ENCODE peak calls at places on chromosomes 12 and 14, in four cellular contexts. One of them, this sample, is unnamed. For H3K9me3, the result is how much of the 10 kb centered on the place peaks cover.

GRCh38 chr14:90820958-90821357 is 4.7 kb upstream of the TTC7B start:
- DNase-seq in neural progenitor cell: no peak
- DNase-seq in PC-3: peak
- DNase-seq in mesenchymal stem cell: no peak
- DNase-seq in this sample: peak

GRCh38 chr14:47227051-47227600 is 448.3 kb downstream of the MDGA2 start:
- DNase-seq in neural progenitor cell: no peak
- DNase-seq in PC-3: no peak
- DNase-seq in mesenchymal stem cell: peak
- DNase-seq in this sample: peak

GRCh38 chr12:89856431-89856830 is 147.8 kb upstream of the ATP2B1 start:
- DNase-seq in neural progenitor cell: no peak
- DNase-seq in PC-3: peak
- DNase-seq in mesenchymal stem cell: peak
- DNase-seq in this sample: peak

GRCh38 chr12:11830298-11830937 is 180.9 kb downstream of the ETV6 start:
- DNase-seq in neural progenitor cell: no peak
- DNase-seq in PC-3: no peak
- DNase-seq in mesenchymal stem cell: no peak
- DNase-seq in this sample: no peak

GRCh38 chr12:52439845-52440244 is 5.7 kb upstream of the KRT75 start:
- DNase-seq in neural progenitor cell: no peak
- DNase-seq in PC-3: peak
- DNase-seq in mesenchymal stem cell: no peak
- DNase-seq in this sample: no peak

GRCh38 chr14:89283327-89284060 is 133.5 kb downstream of the FOXN3 start:
- DNase-seq in neural progenitor cell: no peak
- DNase-seq in PC-3: no peak
- DNase-seq in mesenchymal stem cell: no peak
- DNase-seq in this sample: no peak

GRCh38 chr12:68037616-68038255 is 48.5 kb downstream of the IFNG-AS1 start:
- DNase-seq in neural progenitor cell: no peak
- DNase-seq in PC-3: no peak
- DNase-seq in mesenchymal stem cell: no peak
- DNase-seq in this sample: no peak

GRCh38 chr12:113061061-113061694 is 4.6 kb downstream of the DTX1 start:
- DNase-seq in neural progenitor cell: no peak
- DNase-seq in PC-3: no peak
- DNase-seq in mesenchymal stem cell: no peak
- DNase-seq in this sample: no peak

GRCh38 chr14:100281286-100282082 is 24.8 kb downstream of the SLC25A29 start:
- DNase-seq in neural progenitor cell: no peak
- DNase-seq in PC-3: no peak
- DNase-seq in mesenchymal stem cell: no peak
- DNase-seq in this sample: no peak

GRCh38 chr14:44912041-44912869 is 49.5 kb downstream of the KLHL28 start:
- DNase-seq in neural progenitor cell: no peak
- DNase-seq in PC-3: no peak
- DNase-seq in mesenchymal stem cell: no peak
- DNase-seq in this sample: no peak

GRCh38 chr14:64265222-64265621 is 28.9 kb downstream of the ESR2 start:
- DNase-seq in neural progenitor cell: no peak
- DNase-seq in PC-3: no peak
- DNase-seq in mesenchymal stem cell: no peak
- DNase-seq in this sample: no peak

GRCh38 chr12:78683626-78684025 is 180.9 kb upstream of the SYT1 start:
- DNase-seq in neural progenitor cell: no peak
- DNase-seq in PC-3: no peak
- DNase-seq in mesenchymal stem cell: no peak
- DNase-seq in this sample: no peak

GRCh38 chr12:111578971-111579340 is 20.2 kb downstream of the ATXN2 start:
- DNase-seq in neural progenitor cell: no peak
- DNase-seq in PC-3: no peak
- DNase-seq in mesenchymal stem cell: peak
- DNase-seq in this sample: no peak

GRCh38 chr12:90020006-90020405 is 311.4 kb upstream of the ATP2B1 start:
- DNase-seq in neural progenitor cell: no peak
- DNase-seq in PC-3: no peak
- DNase-seq in mesenchymal stem cell: no peak
- DNase-seq in this sample: peak

GRCh38 chr14:43872752-43873655 is 634.1 kb downstream of the FSCB start:
- DNase-seq in neural progenitor cell: peak
- DNase-seq in PC-3: no peak
- DNase-seq in mesenchymal stem cell: no peak
- DNase-seq in this sample: no peak

GRCh38 chr14:67941456-67942018 is 122.0 kb downstream of the RAD51B start:
- DNase-seq in neural progenitor cell: peak
- DNase-seq in PC-3: peak
- DNase-seq in mesenchymal stem cell: peak
- DNase-seq in this sample: peak

GRCh38 chr14:45091696-45092095 is 7.8 kb downstream of the PRPF39 start:
- DNase-seq in neural progenitor cell: no peak
- DNase-seq in PC-3: peak
- DNase-seq in mesenchymal stem cell: no peak
- DNase-seq in this sample: peak

GRCh38 chr12:121537814-121538698 is 42.8 kb downstream of the KDM2B start:
- DNase-seq in neural progenitor cell: peak
- DNase-seq in PC-3: peak
- DNase-seq in mesenchymal stem cell: peak
- DNase-seq in this sample: no peak

GRCh38 chr12:11836282-11836963 is 186.9 kb downstream of the ETV6 start:
- DNase-seq in neural progenitor cell: no peak
- DNase-seq in PC-3: no peak
- DNase-seq in mesenchymal stem cell: peak
- DNase-seq in this sample: no peak

GRCh38 chr12:42144424-42145196 is at the start of gene GXYLT1:
- DNase-seq in neural progenitor cell: peak
- DNase-seq in PC-3: peak
- DNase-seq in mesenchymal stem cell: peak
- DNase-seq in this sample: peak

GRCh38 chr12:89084751-89085150 is 267.6 kb downstream of the DUSP6 start:
- DNase-seq in neural progenitor cell: no peak
- DNase-seq in PC-3: no peak
- DNase-seq in mesenchymal stem cell: peak
- DNase-seq in this sample: peak

GRCh38 chr12:115404761-115405470 is 720.9 kb upstream of the TBX3 start:
- DNase-seq in neural progenitor cell: no peak
- DNase-seq in PC-3: peak
- DNase-seq in mesenchymal stem cell: peak
- DNase-seq in this sample: peak

GRCh38 chr14:76968621-76969063 is 59.9 kb downstream of the IRF2BPL start:
- DNase-seq in neural progenitor cell: no peak
- DNase-seq in PC-3: no peak
- DNase-seq in mesenchymal stem cell: no peak
- DNase-seq in this sample: no peak

GRCh38 chr12:120529641-120530314 is 820 bp upstream of the COQ5 start:
- DNase-seq in neural progenitor cell: peak
- DNase-seq in PC-3: peak
- DNase-seq in mesenchymal stem cell: peak
- DNase-seq in this sample: peak

GRCh38 chr12:57803317-57803893 is 15.1 kb downstream of the AVIL start:
- DNase-seq in neural progenitor cell: peak
- DNase-seq in PC-3: peak
- DNase-seq in mesenchymal stem cell: peak
- DNase-seq in this sample: no peak

GRCh38 chr12:5499566-5500325 is 67.8 kb downstream of the NTF3 start:
- DNase-seq in neural progenitor cell: no peak
- DNase-seq in PC-3: no peak
- DNase-seq in mesenchymal stem cell: peak
- DNase-seq in this sample: peak

GRCh38 chr12:107560194-107560905 is 125.2 kb upstream of the PWP1 start:
- DNase-seq in neural progenitor cell: peak
- DNase-seq in PC-3: no peak
- DNase-seq in mesenchymal stem cell: no peak
- DNase-seq in this sample: no peak

GRCh38 chr12:120468271-120468845 is 1.2 kb downstream of the SRSF9 start:
- DNase-seq in neural progenitor cell: peak
- DNase-seq in PC-3: peak
- DNase-seq in mesenchymal stem cell: peak
- DNase-seq in this sample: peak

GRCh38 chr12:121423682-121424631 is 24.0 kb downstream of the RNF34 start:
- DNase-seq in neural progenitor cell: no peak
- DNase-seq in PC-3: no peak
- DNase-seq in mesenchymal stem cell: peak
- DNase-seq in this sample: no peak

GRCh38 chr12:133106253-133106652 is 23.8 kb downstream of the ZNF891 start:
- DNase-seq in neural progenitor cell: no peak
- DNase-seq in PC-3: no peak
- DNase-seq in mesenchymal stem cell: peak
- DNase-seq in this sample: no peak
- H3K9me3 ChIP-seq in neural progenitor cell: half or more
- H3K9me3 ChIP-seq in PC-3: half or more
- H3K9me3 ChIP-seq in mesenchymal stem cell: half or more
- H3K9me3 ChIP-seq in this sample: half or more

GRCh38 chr12:8909752-8910151 is 4.6 kb upstream of the PHC1 start:
- DNase-seq in neural progenitor cell: no peak
- DNase-seq in PC-3: no peak
- DNase-seq in mesenchymal stem cell: no peak
- DNase-seq in this sample: no peak

GRCh38 chr12:8912910-8913309 is 1.4 kb upstream of the PHC1 start:
- DNase-seq in neural progenitor cell: peak
- DNase-seq in PC-3: peak
- DNase-seq in mesenchymal stem cell: no peak
- DNase-seq in this sample: no peak

GRCh38 chr12:8913702-8914032 is 642 bp upstream of the PHC1 start:
- DNase-seq in neural progenitor cell: no peak
- DNase-seq in PC-3: no peak
- DNase-seq in mesenchymal stem cell: no peak
- DNase-seq in this sample: peak

GRCh38 chr12:8914716-8915526 is 612 bp downstream of the PHC1 start:
- DNase-seq in neural progenitor cell: peak
- DNase-seq in PC-3: peak
- DNase-seq in mesenchymal stem cell: peak
- DNase-seq in this sample: peak

GRCh38 chr12:8911606-8912268 is 2.6 kb upstream of the PHC1 start:
- DNase-seq in neural progenitor cell: no peak
- DNase-seq in PC-3: peak
- DNase-seq in mesenchymal stem cell: no peak
- DNase-seq in this sample: no peak
- H3K9ac ChIP-seq in neural progenitor cell: no peak
- H3K9ac ChIP-seq in PC-3: no peak
- H3K9ac ChIP-seq in mesenchymal stem cell: no peak
- H3K9ac ChIP-seq in this sample: no peak

DNA sequence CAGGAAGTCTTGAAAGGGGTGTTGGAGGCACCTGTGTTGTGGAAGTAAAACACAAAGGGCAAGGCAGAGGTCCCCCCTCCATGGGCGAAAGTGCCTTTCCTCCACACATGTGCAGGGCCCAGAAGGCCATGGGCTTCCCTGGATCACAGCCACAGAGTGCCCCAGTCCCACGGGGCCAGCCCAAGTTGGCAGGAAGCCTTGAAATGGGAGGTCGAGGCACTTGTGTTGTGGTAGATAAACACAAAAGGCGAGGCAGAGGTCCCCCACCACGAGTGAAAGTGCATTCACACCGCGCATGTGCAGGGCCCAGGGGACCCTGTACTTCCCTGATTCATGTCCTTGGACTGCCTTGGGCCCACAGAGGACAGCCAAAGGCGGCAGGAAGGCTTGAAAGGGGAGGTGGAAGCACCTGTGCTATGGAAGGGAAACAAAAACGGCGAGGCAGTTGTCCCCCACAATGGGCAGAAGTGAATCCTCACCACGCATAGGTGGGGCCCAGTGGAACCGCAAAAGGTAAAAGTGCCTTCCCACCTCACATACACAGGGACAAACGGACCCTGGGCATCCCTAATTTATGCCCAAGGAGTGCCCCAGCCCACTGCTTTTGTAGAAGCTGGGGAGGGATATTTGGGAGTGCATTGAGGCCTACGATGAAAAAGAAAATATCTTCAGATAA is 585.4 kb downstream of the ALG10 start:
- DNase-seq in neural progenitor cell: no peak
- DNase-seq in PC-3: no peak
- DNase-seq in mesenchymal stem cell: no peak
- DNase-seq in this sample: no peak
- H3K9me3 ChIP-seq in neural progenitor cell: under half
- H3K9me3 ChIP-seq in PC-3: under half
- H3K9me3 ChIP-seq in mesenchymal stem cell: under half
- H3K9me3 ChIP-seq in this sample: under half

GRCh38 chr12:108693186-108693585 is 38.1 kb downstream of the CORO1C start:
- DNase-seq in neural progenitor cell: no peak
- DNase-seq in PC-3: no peak
- DNase-seq in mesenchymal stem cell: no peak
- DNase-seq in this sample: no peak
- H3K9ac ChIP-seq in neural progenitor cell: no peak
- H3K9ac ChIP-seq in PC-3: no peak
- H3K9ac ChIP-seq in mesenchymal stem cell: peak
- H3K9ac ChIP-seq in this sample: peak

GRCh38 chr12:132306885-132307191 is 22.6 kb downstream of the GALNT9 start:
- DNase-seq in neural progenitor cell: no peak
- DNase-seq in PC-3: no peak
- DNase-seq in mesenchymal stem cell: no peak
- DNase-seq in this sample: no peak

GRCh38 chr12:132308311-132309161 is 20.9 kb downstream of the GALNT9 start:
- DNase-seq in neural progenitor cell: no peak
- DNase-seq in PC-3: no peak
- DNase-seq in mesenchymal stem cell: no peak
- DNase-seq in this sample: no peak

GRCh38 chr12:132310181-132311040 is 19.0 kb downstream of the GALNT9 start:
- DNase-seq in neural progenitor cell: no peak
- DNase-seq in PC-3: no peak
- DNase-seq in mesenchymal stem cell: no peak
- DNase-seq in this sample: peak

GRCh38 chr12:132311201-132311915 is 18.0 kb downstream of the GALNT9 start:
- DNase-seq in neural progenitor cell: no peak
- DNase-seq in PC-3: no peak
- DNase-seq in mesenchymal stem cell: no peak
- DNase-seq in this sample: no peak

DNA sequence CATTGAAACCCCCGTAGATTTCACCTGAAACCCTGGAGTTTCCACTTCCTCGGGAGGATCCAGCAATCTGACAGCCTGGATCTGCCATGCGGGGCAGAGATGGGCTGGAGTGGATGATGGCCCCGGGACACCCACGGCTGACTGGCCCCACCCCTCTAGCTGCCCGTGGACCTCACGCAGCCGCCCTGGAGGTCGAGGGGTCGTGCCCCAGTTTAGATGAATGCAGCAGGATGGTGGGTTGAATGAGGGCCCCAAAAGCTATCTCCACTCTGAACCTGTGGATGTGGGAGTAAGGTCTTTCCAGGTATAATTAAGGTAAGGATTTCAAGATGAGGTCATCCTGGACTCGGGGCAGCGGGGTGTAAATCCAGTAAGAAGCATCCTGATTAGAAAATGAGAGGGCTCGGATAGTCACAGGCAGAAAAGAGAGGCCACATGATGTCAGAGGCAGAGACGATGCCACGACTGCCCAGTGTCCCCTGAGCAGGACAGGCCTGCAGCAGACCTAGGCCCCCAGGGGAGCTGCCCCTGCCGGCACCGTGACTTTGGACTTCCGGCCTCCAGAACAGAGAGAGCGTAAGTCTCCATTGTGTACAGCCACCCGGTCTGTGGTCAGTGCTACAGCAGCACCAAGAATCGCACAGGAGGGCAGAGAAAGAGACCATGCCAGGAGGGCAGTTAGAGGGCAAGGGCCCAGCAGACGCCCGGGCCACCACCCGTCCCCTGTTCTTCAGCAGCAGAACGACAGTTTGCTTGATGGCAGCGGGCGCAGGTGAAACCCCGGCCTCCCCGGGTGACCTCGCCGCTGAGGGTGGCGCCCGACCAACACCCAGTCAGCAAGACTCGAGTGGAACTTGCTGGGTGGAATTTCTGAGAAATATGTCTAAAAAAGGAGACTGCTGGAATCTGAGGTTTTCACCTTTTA is 20.0 kb downstream of the GALNT9 start:
- DNase-seq in neural progenitor cell: no peak
- DNase-seq in PC-3: no peak
- DNase-seq in mesenchymal stem cell: no peak
- DNase-seq in this sample: no peak
- H3K9me3 ChIP-seq in neural progenitor cell: under half
- H3K9me3 ChIP-seq in PC-3: under half
- H3K9me3 ChIP-seq in mesenchymal stem cell: under half
- H3K9me3 ChIP-seq in this sample: under half

This sample was measured in astrocyte.